ENCODE peak calls at places on chromosomes 4 and X, in four cellular contexts. One of them, this sample, is unnamed.

GRCh38 chrX:1860936-1861670 is 246.2 kb downstream of the ASMT start:
- DNase-seq in NCI-H2081: no peak
- DNase-seq in retinal pigment epithelial cell: no peak
- DNase-seq in adipocyte: no peak
- DNase-seq in this sample: no peak

GRCh38 chrX:47498411-47498810 is 15.4 kb upstream of the ZNF41 start:
- DNase-seq in NCI-H2081: no peak
- DNase-seq in retinal pigment epithelial cell: no peak
- DNase-seq in adipocyte: no peak
- DNase-seq in this sample: no peak

GRCh38 chr4:78776729-78777555 is 792 bp downstream of the BMP2K start:
- DNase-seq in NCI-H2081: peak; percentile 14
- DNase-seq in retinal pigment epithelial cell: peak; percentile 18
- DNase-seq in adipocyte: peak; percentile 77
- DNase-seq in this sample: peak; percentile 56

GRCh38 chrX:69107231-69107739 is 58.0 kb downstream of the PJA1 start:
- DNase-seq in NCI-H2081: no peak
- DNase-seq in retinal pigment epithelial cell: no peak
- DNase-seq in adipocyte: no peak
- DNase-seq in this sample: no peak

GRCh38 chr4:110183058-110183457 is 15.4 kb downstream of the ELOVL6 start:
- DNase-seq in NCI-H2081: no peak
- DNase-seq in retinal pigment epithelial cell: no peak
- DNase-seq in adipocyte: no peak
- DNase-seq in this sample: no peak

GRCh38 chr4:103934178-103934789 is 214.5 kb upstream of the TACR3 start:
- DNase-seq in NCI-H2081: peak; percentile 29
- DNase-seq in retinal pigment epithelial cell: peak; percentile 9
- DNase-seq in adipocyte: peak; percentile 76
- DNase-seq in this sample: peak; percentile 61

GRCh38 chrX:120753413-120754251 is 122.0 kb downstream of the CT47B1 start:
- DNase-seq in NCI-H2081: peak; percentile 7
- DNase-seq in retinal pigment epithelial cell: no peak
- DNase-seq in adipocyte: no peak
- DNase-seq in this sample: no peak

GRCh38 chr4:110518889-110519490 is 43.0 kb downstream of the ENPEP start:
- DNase-seq in NCI-H2081: no peak
- DNase-seq in retinal pigment epithelial cell: no peak
- DNase-seq in adipocyte: peak; percentile 64
- DNase-seq in this sample: peak; percentile 42

GRCh38 chr4:1310031-1310795 is 20.5 kb downstream of the MAEA start:
- DNase-seq in NCI-H2081: no peak
- DNase-seq in retinal pigment epithelial cell: no peak
- DNase-seq in adipocyte: no peak
- DNase-seq in this sample: no peak

GRCh38 chr4:147117400-147117799 is 171.7 kb upstream of the TTC29 start:
- DNase-seq in NCI-H2081: no peak
- DNase-seq in retinal pigment epithelial cell: no peak
- DNase-seq in adipocyte: no peak
- DNase-seq in this sample: peak; percentile 66

GRCh38 chr4:96736352-96736889 is 896.5 kb downstream of the PDHA2 start:
- DNase-seq in NCI-H2081: no peak
- DNase-seq in retinal pigment epithelial cell: peak; percentile 76
- DNase-seq in adipocyte: peak; percentile 62
- DNase-seq in this sample: peak; percentile 82

GRCh38 chrX:124358796-124359386 is 12.5 kb downstream of the SH2D1A start:
- DNase-seq in NCI-H2081: no peak
- DNase-seq in retinal pigment epithelial cell: no peak
- DNase-seq in adipocyte: no peak
- DNase-seq in this sample: no peak

GRCh38 chrX:519741-520140 is 110.8 kb upstream of the SHOX start:
- DNase-seq in NCI-H2081: no peak
- DNase-seq in retinal pigment epithelial cell: no peak
- DNase-seq in adipocyte: no peak
- DNase-seq in this sample: no peak

GRCh38 chr4:181796502-181796901 is 446.7 kb upstream of the TENM3 start:
- DNase-seq in NCI-H2081: no peak
- DNase-seq in retinal pigment epithelial cell: no peak
- DNase-seq in adipocyte: no peak
- DNase-seq in this sample: peak; percentile 36

GRCh38 chrX:94758130-94758529 is 1084.1 kb downstream of the FAM133A start:
- DNase-seq in NCI-H2081: no peak
- DNase-seq in retinal pigment epithelial cell: no peak
- DNase-seq in adipocyte: no peak
- DNase-seq in this sample: no peak

GRCh38 chr4:184957451-184958115 is 60.7 kb upstream of the HELT start:
- DNase-seq in NCI-H2081: no peak
- DNase-seq in retinal pigment epithelial cell: no peak
- DNase-seq in adipocyte: no peak
- DNase-seq in this sample: no peak

GRCh38 chr4:159048166-159048886 is 54.6 kb upstream of the RAPGEF2 start:
- DNase-seq in NCI-H2081: peak; percentile 21
- DNase-seq in retinal pigment epithelial cell: peak; percentile 67
- DNase-seq in adipocyte: peak; percentile 74
- DNase-seq in this sample: peak; percentile 87

GRCh38 chr4:153154010-153154975 is 50.0 kb upstream of the TRIM2 start:
- DNase-seq in NCI-H2081: peak; percentile 12
- DNase-seq in retinal pigment epithelial cell: peak; percentile 51
- DNase-seq in adipocyte: peak; percentile 72
- DNase-seq in this sample: peak; percentile 59

GRCh38 chrX:19616016-19616415 is 100.7 kb upstream of the MAP3K15 start:
- DNase-seq in NCI-H2081: no peak
- DNase-seq in retinal pigment epithelial cell: no peak
- DNase-seq in adipocyte: no peak
- DNase-seq in this sample: no peak

GRCh38 chrX:27336466-27337091 is 126.6 kb downstream of the PPP4R3C start:
- DNase-seq in NCI-H2081: peak; percentile 76
- DNase-seq in retinal pigment epithelial cell: no peak
- DNase-seq in adipocyte: peak; percentile 21
- DNase-seq in this sample: peak; percentile 31

GRCh38 chrX:135009057-135009605 is 13.2 kb downstream of the RTL8B start:
- DNase-seq in NCI-H2081: no peak
- DNase-seq in retinal pigment epithelial cell: no peak
- DNase-seq in adipocyte: no peak
- DNase-seq in this sample: no peak

GRCh38 chr4:183200453-183200852 is 101.4 kb downstream of the WWC2 start:
- DNase-seq in NCI-H2081: peak; percentile 1
- DNase-seq in retinal pigment epithelial cell: peak; percentile 71
- DNase-seq in adipocyte: peak; percentile 62
- DNase-seq in this sample: peak; percentile 97

GRCh38 chr4:25842229-25842840 is 20.5 kb downstream of the SEL1L3 start:
- DNase-seq in NCI-H2081: no peak
- DNase-seq in retinal pigment epithelial cell: no peak
- DNase-seq in adipocyte: no peak
- DNase-seq in this sample: no peak

GRCh38 chr4:28548549-28548948 is 1687.9 kb downstream of the STIM2 start:
- DNase-seq in NCI-H2081: no peak
- DNase-seq in retinal pigment epithelial cell: no peak
- DNase-seq in adipocyte: no peak
- DNase-seq in this sample: no peak